ENCODE peak calls at places on chromosomes 13 and 19, in seven cellular contexts. One of them, this sample, is unnamed.

GRCh38 chr13:111183959-111184684 is 69.0 kb downstream of the ARHGEF7 start:
- DNase-seq in NCI-H2029: peak; percentile 15
- DNase-seq in AG08395: no peak
- DNase-seq in activated naive CD4-positive, alpha-beta T cell treated with anti-CD3 and anti-CD28 coated beads, Interleukin-2, amount 50 U/mL, for 72 hours: no peak
- DNase-seq in pons: peak; percentile 45
- DNase-seq in tibial nerve: no peak
- DNase-seq in activated CD8-positive, alpha-beta memory T cell treated with anti-CD3 and anti-CD28 coated beads for 4 hours: no peak
- DNase-seq in this sample: no peak

GRCh38 chr13:112845511-112846144 is 123.4 kb upstream of the MCF2L start:
- DNase-seq in NCI-H2029: no peak
- DNase-seq in activated naive CD4-positive, alpha-beta T cell treated with anti-CD3 and anti-CD28 coated beads, Interleukin-2, amount 50 U/mL, for 72 hours: no peak
- DNase-seq in tibial nerve: no peak
- DNase-seq in AG08395: no peak
- DNase-seq in activated CD8-positive, alpha-beta memory T cell treated with anti-CD3 and anti-CD28 coated beads for 4 hours: no peak
- DNase-seq in pons: no peak
- DNase-seq in this sample: no peak

GRCh38 chr19:58346961-58347929 is 6.0 kb downstream of the A1BG start:
- DNase-seq in AG08395: peak; percentile 97
- DNase-seq in tibial nerve: peak; percentile 15
- DNase-seq in pons: peak; percentile 69
- DNase-seq in activated naive CD4-positive, alpha-beta T cell treated with anti-CD3 and anti-CD28 coated beads, Interleukin-2, amount 50 U/mL, for 72 hours: peak; percentile 84
- DNase-seq in NCI-H2029: peak; percentile 33
- DNase-seq in activated CD8-positive, alpha-beta memory T cell treated with anti-CD3 and anti-CD28 coated beads for 4 hours: peak; percentile 43
- DNase-seq in this sample: peak; percentile 33

GRCh38 chr19:58554494-58555368 is at the start of gene CHMP2A:
- DNase-seq in activated CD8-positive, alpha-beta memory T cell treated with anti-CD3 and anti-CD28 coated beads for 4 hours: peak; percentile 98
- DNase-seq in AG08395: peak; percentile 99
- DNase-seq in tibial nerve: peak; percentile 97
- DNase-seq in NCI-H2029: no peak
- DNase-seq in activated naive CD4-positive, alpha-beta T cell treated with anti-CD3 and anti-CD28 coated beads, Interleukin-2, amount 50 U/mL, for 72 hours: peak; percentile 99
- DNase-seq in pons: peak; percentile 94
- DNase-seq in this sample: no peak

GRCh38 chr13:84896128-84896527 is 903.1 kb downstream of the SLITRK6 start:
- DNase-seq in AG08395: peak; percentile 20
- DNase-seq in tibial nerve: no peak
- DNase-seq in NCI-H2029: no peak
- DNase-seq in activated CD8-positive, alpha-beta memory T cell treated with anti-CD3 and anti-CD28 coated beads for 4 hours: no peak
- DNase-seq in pons: peak; percentile 80
- DNase-seq in activated naive CD4-positive, alpha-beta T cell treated with anti-CD3 and anti-CD28 coated beads, Interleukin-2, amount 50 U/mL, for 72 hours: no peak
- DNase-seq in this sample: no peak

GRCh38 chr13:40271931-40272775 is 394.3 kb downstream of the FOXO1 start:
- DNase-seq in NCI-H2029: no peak
- DNase-seq in pons: peak; percentile 71
- DNase-seq in tibial nerve: peak; percentile 91
- DNase-seq in AG08395: peak; percentile 79
- DNase-seq in activated naive CD4-positive, alpha-beta T cell treated with anti-CD3 and anti-CD28 coated beads, Interleukin-2, amount 50 U/mL, for 72 hours: no peak
- DNase-seq in activated CD8-positive, alpha-beta memory T cell treated with anti-CD3 and anti-CD28 coated beads for 4 hours: peak; percentile 17
- DNase-seq in this sample: no peak

GRCh38 chr13:23889598-23890224 is 511 bp upstream of the MIPEP start:
- DNase-seq in tibial nerve: no peak
- DNase-seq in NCI-H2029: no peak
- DNase-seq in activated naive CD4-positive, alpha-beta T cell treated with anti-CD3 and anti-CD28 coated beads, Interleukin-2, amount 50 U/mL, for 72 hours: no peak
- DNase-seq in AG08395: peak; percentile 14
- DNase-seq in activated CD8-positive, alpha-beta memory T cell treated with anti-CD3 and anti-CD28 coated beads for 4 hours: no peak
- DNase-seq in pons: peak; percentile 50
- DNase-seq in this sample: no peak

GRCh38 chr13:67224148-67224846 is 5.8 kb downstream of the PCDH9 start:
- DNase-seq in activated CD8-positive, alpha-beta memory T cell treated with anti-CD3 and anti-CD28 coated beads for 4 hours: no peak
- DNase-seq in tibial nerve: peak; percentile 73
- DNase-seq in NCI-H2029: peak; percentile 28
- DNase-seq in pons: peak; percentile 94
- DNase-seq in activated naive CD4-positive, alpha-beta T cell treated with anti-CD3 and anti-CD28 coated beads, Interleukin-2, amount 50 U/mL, for 72 hours: no peak
- DNase-seq in AG08395: peak; percentile 62
- DNase-seq in this sample: peak; percentile 41

GRCh38 chr13:34308725-34309124 is 490.8 kb downstream of the RFC3 start:
- DNase-seq in AG08395: peak; percentile 47
- DNase-seq in pons: no peak
- DNase-seq in activated naive CD4-positive, alpha-beta T cell treated with anti-CD3 and anti-CD28 coated beads, Interleukin-2, amount 50 U/mL, for 72 hours: no peak
- DNase-seq in tibial nerve: no peak
- DNase-seq in activated CD8-positive, alpha-beta memory T cell treated with anti-CD3 and anti-CD28 coated beads for 4 hours: no peak
- DNase-seq in NCI-H2029: no peak
- DNase-seq in this sample: no peak

GRCh38 chr13:79457948-79458347 is 23.0 kb upstream of the NDFIP2 start:
- DNase-seq in activated naive CD4-positive, alpha-beta T cell treated with anti-CD3 and anti-CD28 coated beads, Interleukin-2, amount 50 U/mL, for 72 hours: no peak
- DNase-seq in pons: no peak
- DNase-seq in AG08395: peak; percentile 71
- DNase-seq in tibial nerve: no peak
- DNase-seq in NCI-H2029: no peak
- DNase-seq in activated CD8-positive, alpha-beta memory T cell treated with anti-CD3 and anti-CD28 coated beads for 4 hours: no peak
- DNase-seq in this sample: no peak

GRCh38 chr19:8585057-8585893 is 8.0 kb upstream of the MYO1F start:
- DNase-seq in AG08395: no peak
- DNase-seq in activated CD8-positive, alpha-beta memory T cell treated with anti-CD3 and anti-CD28 coated beads for 4 hours: no peak
- DNase-seq in pons: no peak
- DNase-seq in NCI-H2029: no peak
- DNase-seq in tibial nerve: no peak
- DNase-seq in activated naive CD4-positive, alpha-beta T cell treated with anti-CD3 and anti-CD28 coated beads, Interleukin-2, amount 50 U/mL, for 72 hours: no peak
- DNase-seq in this sample: no peak

GRCh38 chr19:45171211-45171623 is 6.8 kb downstream of the TRAPPC6A start:
- DNase-seq in AG08395: no peak
- DNase-seq in activated naive CD4-positive, alpha-beta T cell treated with anti-CD3 and anti-CD28 coated beads, Interleukin-2, amount 50 U/mL, for 72 hours: no peak
- DNase-seq in activated CD8-positive, alpha-beta memory T cell treated with anti-CD3 and anti-CD28 coated beads for 4 hours: no peak
- DNase-seq in tibial nerve: no peak
- DNase-seq in NCI-H2029: no peak
- DNase-seq in pons: no peak
- DNase-seq in this sample: no peak

GRCh38 chr19:2627855-2628254 is 74.6 kb downstream of the GNG7 start:
- DNase-seq in NCI-H2029: peak; percentile 40
- DNase-seq in AG08395: no peak
- DNase-seq in activated CD8-positive, alpha-beta memory T cell treated with anti-CD3 and anti-CD28 coated beads for 4 hours: no peak
- DNase-seq in activated naive CD4-positive, alpha-beta T cell treated with anti-CD3 and anti-CD28 coated beads, Interleukin-2, amount 50 U/mL, for 72 hours: no peak
- DNase-seq in pons: no peak
- DNase-seq in tibial nerve: no peak
- DNase-seq in this sample: no peak

This sample was measured in NCI-H187.